ENCODE peak calls at places on chromosomes 6 and 20, in four cellular contexts. Y is hepatocyte, N is fibroblast of lung, C is fibroblast of mammary gland. G is an unnamed sample.
A peak's percentile ranks its signal among the peaks of the same experiment; 100 is the strongest.

GRCh38 chr6:117668736-117669135 is 6.5 kb upstream of the NUS1 start:
- DNase-seq in Y (no peak), C (no peak), N (no peak), G (no peak)

GRCh38 chr6:906920-907319 is 214.0 kb upstream of the EXOC2 start:
- DNase-seq in Y (no peak), C (no peak), N (no peak), G (no peak)

GRCh38 chr6:158803733-158804143 is 15.4 kb downstream of the EZR start:
- DNase-seq in C (no peak), N (peak; percentile 26), Y (no peak), G (no peak)

GRCh38 chr6:163876391-163876790 is 461.9 kb downstream of the QKI start:
- DNase-seq in N (no peak), C (no peak), Y (no peak), G (no peak)

GRCh38 chr6:109103942-109104341 is 8.6 kb downstream of the CEP57L1 start:
- DNase-seq in C (no peak), N (no peak), Y (no peak), G (no peak)

GRCh38 chr6:144739873-144740272 is 454.7 kb downstream of the UTRN start:
- DNase-seq in N (no peak), C (no peak), Y (no peak), G (no peak)

GRCh38 chr6:474454-475185 is 83.1 kb downstream of the IRF4 start:
- DNase-seq in C (no peak), Y (no peak), N (no peak), G (no peak)

GRCh38 chr20:60868316-60868891 is 383.7 kb upstream of the CDH4 start:
- DNase-seq in Y (no peak), C (peak; percentile 11), N (no peak), G (no peak)

DNA sequence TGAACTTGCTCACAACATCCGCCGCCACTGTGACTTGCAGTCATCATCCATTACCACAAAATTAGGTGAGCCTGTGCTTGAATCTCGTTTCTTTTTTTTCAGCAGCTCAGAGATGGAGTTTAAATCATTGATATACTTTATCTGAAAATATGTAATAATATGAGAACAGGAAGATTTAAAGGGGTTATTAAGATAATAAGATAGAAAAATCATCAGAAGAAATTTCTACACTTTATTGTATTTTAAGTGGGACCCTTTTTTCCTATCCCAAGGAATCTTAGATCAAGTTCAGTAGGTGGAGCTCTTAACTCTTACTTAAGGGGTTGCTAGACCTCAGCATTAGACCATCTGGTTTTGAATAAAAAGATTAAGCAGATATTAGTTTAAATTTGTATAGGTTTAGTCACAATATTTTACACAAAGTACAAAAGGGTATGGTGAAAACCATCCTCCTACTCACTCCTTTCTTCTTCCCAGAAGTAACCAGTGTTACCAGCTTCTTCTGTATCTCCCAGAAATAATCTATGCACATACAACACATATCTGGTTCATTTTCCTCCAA is 9.4 kb upstream of the NCOA7 start:
- DNase-seq in C (peak; percentile 48), N (peak; percentile 67), Y (no peak), G (no peak)
- TF ChIP-seq CTCF in C (peak; percentile 16), N (peak; percentile 21), Y (peak; percentile 33), G (peak; percentile 30)

GRCh38 chr20:47178277-47178676 is 178.2 kb downstream of the ZMYND8 start:
- DNase-seq in C (no peak), N (no peak), Y (no peak), G (no peak)

GRCh38 chr20:47175501-47175900 is 181.0 kb downstream of the ZMYND8 start:
- DNase-seq in Y (no peak), C (no peak), N (no peak), G (no peak)

GRCh38 chr20:47172579-47172978 is 183.9 kb downstream of the ZMYND8 start:
- DNase-seq in C (no peak), N (no peak), Y (no peak), G (no peak)

GRCh38 chr20:47174844-47175243 is 181.7 kb downstream of the ZMYND8 start:
- DNase-seq in N (no peak), C (no peak), Y (no peak), G (no peak)

GRCh38 chr20:47173596-47174216 is 182.8 kb downstream of the ZMYND8 start:
- DNase-seq in N (no peak), C (no peak), Y (no peak), G (no peak)
- TF ChIP-seq CTCF in N (no peak), C (no peak), Y (no peak), G (no peak)

GRCh38 chr6:15274696-15275387 is 29.0 kb downstream of the JARID2 start:
- DNase-seq in Y (no peak), C (peak; percentile 49), N (peak; percentile 33), G (no peak)
- TF ChIP-seq CTCF in Y (peak; percentile 7), C (peak; percentile 27), N (peak; percentile 19), G (peak; percentile 11)

GRCh38 chr6:29753309-29753644 is 30.0 kb downstream of the HLA-F start:
- DNase-seq in C (no peak), N (no peak), Y (no peak), G (no peak)
- TF ChIP-seq CTCF in C (no peak), N (no peak), Y (no peak), G (no peak)

GRCh38 chr6:72580281-72580940 is 41.5 kb upstream of the KCNQ5 start:
- DNase-seq in C (peak; percentile 77), N (peak; percentile 87), Y (peak; percentile 52), G (peak; percentile 72)
- TF ChIP-seq CTCF in C (peak; percentile 60), N (peak; percentile 73), Y (peak; percentile 53), G (peak; percentile 81)

GRCh38 chr6:153790048-153790447 is 249.0 kb upstream of the OPRM1 start:
- DNase-seq in C (peak; percentile 98), Y (peak; percentile 54), N (peak; percentile 88), G (no peak)
- TF ChIP-seq CTCF in C (peak; percentile 41), Y (peak; percentile 16), N (peak; percentile 15), G (no peak)

GRCh38 chr6:51559059-51559458 is 528.4 kb downstream of the PKHD1 start:
- DNase-seq in N (no peak), Y (peak; percentile 33), C (no peak), G (no peak)
- TF ChIP-seq CTCF in N (no peak), Y (peak; percentile 43), C (no peak), G (no peak)

GRCh38 chr20:46378390-46379009 is 27.9 kb downstream of the ELMO2 start:
- DNase-seq in Y (peak; percentile 28), N (no peak), C (no peak), G (no peak)

GRCh38 chr20:46374383-46374782 is 32.0 kb downstream of the ELMO2 start:
- DNase-seq in Y (no peak), C (no peak), N (no peak), G (no peak)

GRCh38 chr20:46376196-46376785 is 30.1 kb downstream of the ELMO2 start:
- DNase-seq in C (no peak), N (no peak), Y (no peak), G (no peak)

GRCh38 chr20:46375771-46376170 is 30.6 kb downstream of the ELMO2 start:
- DNase-seq in C (peak; percentile 46), Y (no peak), N (no peak), G (no peak)

GRCh38 chr20:46377532-46377931 is 28.9 kb downstream of the ELMO2 start:
- DNase-seq in Y (no peak), C (no peak), N (no peak), G (no peak)
- TF ChIP-seq CTCF in Y (no peak), C (no peak), N (no peak), G (no peak)

DNA sequence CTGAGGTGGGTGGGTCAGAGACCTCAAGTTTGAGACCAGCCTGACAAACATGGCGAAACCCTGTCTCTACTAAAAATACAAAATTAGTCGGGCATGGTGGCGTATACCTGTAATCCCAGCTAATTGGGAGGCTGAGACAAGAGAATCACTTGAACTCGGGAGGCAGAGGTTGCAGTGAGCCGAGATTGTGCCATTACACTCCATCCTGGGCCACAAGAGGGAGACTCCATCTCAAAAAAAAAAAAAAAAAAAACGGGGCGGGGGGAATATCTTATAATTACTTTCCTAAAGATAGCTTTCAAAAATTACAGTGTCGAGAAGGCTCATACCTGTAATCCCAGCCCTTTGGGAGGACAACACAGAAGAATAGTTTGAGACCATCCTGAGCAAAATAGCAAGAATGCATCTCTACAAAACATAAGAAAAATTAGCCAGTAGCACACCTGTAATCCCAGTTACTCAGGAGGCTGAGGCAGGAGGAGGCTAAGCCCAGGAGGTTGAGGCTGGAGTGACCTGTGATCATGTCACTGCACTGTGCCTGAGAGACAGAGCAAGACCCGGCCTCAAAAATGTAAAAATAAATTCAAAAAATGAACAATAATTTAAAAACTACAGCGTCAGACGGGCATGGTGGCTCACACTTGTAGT is 25.8 kb downstream of the CBFA2T2 start:
- DNase-seq in Y (no peak), C (no peak), N (no peak), G (no peak)
- TF ChIP-seq CTCF in Y (peak; percentile 20), C (peak; percentile 25), N (peak; percentile 41), G (peak; percentile 18)

GRCh38 chr6:70375882-70376281 is 37.4 kb upstream of the FAM135A start:
- DNase-seq in N (no peak), C (peak; percentile 19), Y (no peak), G (no peak)
- TF ChIP-seq CTCF in N (peak; percentile 28), C (peak; percentile 48), Y (no peak), G (no peak)